ENCODE peak calls at places on chromosomes 1 and 21, in four cellular contexts. E is aorta, T is SK-MEL-5, M is heart left ventricle. W is an unnamed sample.

GRCh38 chr1:30677471-30677870 is 45.9 kb downstream of the MATN1 start:
- DNase-seq in E (no peak), T (no peak), M (no peak), W (no peak)

GRCh38 chr1:150162862-150163706 is 13.4 kb downstream of the PLEKHO1 start:
- DNase-seq in E (peak; percentile 96), T (no peak), M (peak; percentile 91), W (peak; percentile 98)

GRCh38 chr1:93845554-93846150 is 33.4 kb downstream of the DNTTIP2 start:
- DNase-seq in E (peak; percentile 42), T (no peak), M (no peak), W (no peak)

GRCh38 chr1:18264450-18265000 is 156.9 kb downstream of the IGSF21 start:
- DNase-seq in E (no peak), T (no peak), M (no peak), W (no peak)

GRCh38 chr1:26602378-26602959 is 72.9 kb downstream of the RPS6KA1 start:
- DNase-seq in E (no peak), T (peak; percentile 74), M (no peak), W (peak; percentile 79)

GRCh38 chr21:16644690-16645089 is 868.2 kb upstream of the CXADR start:
- DNase-seq in E (no peak), T (no peak), M (no peak), W (no peak)

GRCh38 chr1:235069577-235070563 is 58.8 kb downstream of the TOMM20 start:
- DNase-seq in E (peak; percentile 82), T (no peak), M (peak; percentile 76), W (no peak)

GRCh38 chr1:27635410-27636142 is 591 bp upstream of the FGR start:
- DNase-seq in E (no peak), T (no peak), M (no peak), W (no peak)

GRCh38 chr1:48018799-48019198 is 21.6 kb upstream of the TRABD2B start:
- DNase-seq in E (no peak), T (no peak), M (no peak), W (no peak)

GRCh38 chr21:46125846-46126301 is 28.0 kb downstream of the COL6A2 start:
- DNase-seq in E (peak; percentile 42), T (no peak), M (peak; percentile 27), W (no peak)

GRCh38 chr1:244952940-244953339 is 88.6 kb upstream of the HNRNPU start:
- DNase-seq in E (no peak), T (no peak), M (no peak), W (no peak)

GRCh38 chr21:32335601-32336575 is 37.2 kb downstream of the MRAP start:
- DNase-seq in E (no peak), T (peak; percentile 99), M (no peak), W (peak; percentile 91)